ENCODE peak calls at places on chromosome 1, in four cellular contexts. K, F, Q and Z are unnamed samples. For H3K9me3, the result is how much of the 10 kb centered on the place peaks cover.

GRCh38 chr1:7669559-7670208 is 101.4 kb upstream of the VAMP3 start:
- DNase-seq in K (peak), F (no peak), Q (no peak), Z (no peak)

GRCh38 chr1:117341123-117341522 is 26.1 kb upstream of the MAN1A2 start:
- DNase-seq in K (no peak), F (no peak), Q (no peak), Z (no peak)

GRCh38 chr1:37102656-37103382 is 68.5 kb upstream of the GRIK3 start:
- DNase-seq in K (no peak), F (no peak), Q (no peak), Z (no peak)

GRCh38 chr1:12186277-12186985 is 19.6 kb downstream of the TNFRSF1B start:
- DNase-seq in K (no peak), F (no peak), Q (no peak), Z (no peak)

GRCh38 chr1:72281637-72282270 is 585 bp downstream of the NEGR1 start:
- DNase-seq in K (no peak), F (peak), Q (no peak), Z (no peak)

GRCh38 chr1:170664828-170665617 is 1.1 kb downstream of the PRRX1 start:
- DNase-seq in K (peak), F (peak), Q (no peak), Z (no peak)

GRCh38 chr1:54683453-54683852 is 32.2 kb upstream of the TTC4 start:
- DNase-seq in K (no peak), F (no peak), Q (no peak), Z (no peak)

GRCh38 chr1:116306837-116307442 is 66.1 kb upstream of the ATP1A1 start:
- DNase-seq in K (no peak), F (no peak), Q (no peak), Z (no peak)

GRCh38 chr1:66418021-66418420 is 115.9 kb upstream of the SGIP1 start:
- DNase-seq in K (no peak), F (no peak), Q (no peak), Z (no peak)
- H3K9me3 ChIP-seq in K (under half), F (under half), Q (under half), Z (under half)

GRCh38 chr1:227666286-227666685 is 68.8 kb downstream of the JMJD4 start:
- DNase-seq in K (no peak), F (no peak), Q (no peak), Z (no peak)
- H3K9me3 ChIP-seq in K (under half), F (half or more), Q (half or more), Z (under half)

GRCh38 chr1:5883129-5884048 is 108.8 kb downstream of the NPHP4 start:
- DNase-seq in K (no peak), F (no peak), Q (no peak), Z (no peak)
- H3K9me3 ChIP-seq in K (under half), F (under half), Q (under half), Z (under half)

DNA sequence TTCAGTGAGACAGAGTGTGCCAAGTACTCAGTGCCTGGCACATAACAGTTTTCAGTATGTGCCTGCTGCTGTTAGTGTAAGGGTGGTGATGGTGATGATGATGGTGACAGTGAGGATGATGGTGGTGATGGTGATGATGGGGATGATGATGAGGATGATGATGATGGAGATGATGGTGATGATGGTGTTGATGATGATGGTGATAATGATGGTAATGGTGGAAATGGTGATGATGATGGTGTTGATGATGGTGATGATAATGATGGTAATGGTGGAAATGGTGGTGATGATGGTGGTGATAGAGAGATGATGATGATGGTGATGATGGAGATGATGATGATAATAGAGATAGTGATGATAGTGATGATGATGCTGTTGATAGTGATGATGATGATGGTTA is 62.0 kb downstream of the AJAP1 start:
- DNase-seq in K (no peak), F (no peak), Q (no peak), Z (no peak)
- H3K9me3 ChIP-seq in K (under half), F (under half), Q (under half), Z (under half)

GRCh38 chr1:2971146-2971501 is 50.1 kb upstream of the ACTRT2 start:
- DNase-seq in K (no peak), F (peak), Q (no peak), Z (no peak)
- H3K9me3 ChIP-seq in K (under half), F (under half), Q (under half), Z (under half)

DNA sequence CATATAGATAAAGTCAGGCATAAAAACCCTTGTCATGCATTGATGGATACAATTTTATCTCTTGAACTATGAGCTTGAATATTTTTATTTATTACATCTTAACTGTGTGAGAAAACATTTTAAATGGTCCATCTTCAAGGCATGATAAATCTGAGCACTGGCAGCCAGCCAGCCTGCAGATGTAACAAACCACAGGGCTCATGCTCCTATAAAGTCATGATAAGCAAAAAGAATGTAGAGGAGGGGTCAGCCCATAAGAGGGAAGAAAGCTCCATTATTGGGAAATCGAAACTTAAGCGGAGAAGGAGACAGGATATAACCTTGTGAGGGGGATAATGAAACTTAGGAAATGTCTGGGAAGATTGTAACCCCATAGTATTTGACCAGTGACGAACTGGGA is 839.0 kb downstream of the LRRIQ3 start:
- DNase-seq in K (no peak), F (no peak), Q (no peak), Z (no peak)
- H3K9me3 ChIP-seq in K (under half), F (under half), Q (under half), Z (under half)

DNA sequence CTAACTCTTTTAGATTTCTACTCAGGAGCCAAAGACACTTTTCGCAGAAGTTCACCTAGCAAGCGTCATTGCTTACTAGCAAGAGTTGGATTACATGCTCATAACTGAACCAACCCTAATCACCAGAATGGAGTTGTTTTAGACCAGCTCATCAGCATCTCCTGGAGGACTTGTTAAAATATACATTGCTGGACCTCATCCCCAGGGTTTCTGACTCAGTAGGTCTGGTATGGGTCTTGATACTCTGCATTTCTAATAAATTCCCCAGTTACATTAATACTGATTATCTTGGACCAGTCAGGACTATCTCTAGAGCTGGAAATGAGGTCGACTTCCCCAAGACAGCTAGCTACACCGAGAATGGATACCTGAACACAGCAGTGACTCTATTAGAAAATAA is 9.7 kb upstream of the PRDX6 start:
- DNase-seq in K (no peak), F (no peak), Q (no peak), Z (no peak)
- H3K9me3 ChIP-seq in K (under half), F (under half), Q (under half), Z (under half)

DNA sequence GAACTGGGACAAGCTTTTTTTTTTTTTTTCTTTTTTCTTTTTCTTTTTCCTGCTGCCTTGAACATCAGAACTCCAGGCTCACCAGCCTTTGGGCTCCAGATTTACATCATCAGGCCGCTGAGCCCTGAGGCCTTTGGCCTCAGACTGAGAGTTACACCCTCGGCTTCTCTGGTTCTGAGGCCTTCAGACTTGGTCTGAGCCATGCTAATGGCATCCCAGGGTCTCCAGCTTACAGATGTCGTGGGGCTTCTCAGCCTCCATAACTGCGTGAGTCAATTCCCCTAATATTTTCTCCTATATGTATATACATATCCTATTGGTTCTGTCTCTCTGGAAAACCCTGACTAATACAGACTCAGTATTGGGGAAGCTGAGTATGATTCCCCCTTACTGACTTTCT is 36.5 kb upstream of the RC3H1 start:
- DNase-seq in K (no peak), F (no peak), Q (no peak), Z (no peak)
- H3K9me3 ChIP-seq in K (under half), F (under half), Q (under half), Z (under half)

GRCh38 chr1:2962061-2962460 is 59.2 kb upstream of the ACTRT2 start:
- DNase-seq in K (no peak), F (peak), Q (no peak), Z (peak)

GRCh38 chr1:2961661-2962060 is 59.6 kb upstream of the ACTRT2 start:
- DNase-seq in K (no peak), F (peak), Q (no peak), Z (peak)

GRCh38 chr1:2962946-2963345 is 58.3 kb upstream of the ACTRT2 start:
- DNase-seq in K (no peak), F (peak), Q (no peak), Z (peak)

GRCh38 chr1:2962541-2962940 is 58.7 kb upstream of the ACTRT2 start:
- DNase-seq in K (no peak), F (peak), Q (no peak), Z (peak)

DNA sequence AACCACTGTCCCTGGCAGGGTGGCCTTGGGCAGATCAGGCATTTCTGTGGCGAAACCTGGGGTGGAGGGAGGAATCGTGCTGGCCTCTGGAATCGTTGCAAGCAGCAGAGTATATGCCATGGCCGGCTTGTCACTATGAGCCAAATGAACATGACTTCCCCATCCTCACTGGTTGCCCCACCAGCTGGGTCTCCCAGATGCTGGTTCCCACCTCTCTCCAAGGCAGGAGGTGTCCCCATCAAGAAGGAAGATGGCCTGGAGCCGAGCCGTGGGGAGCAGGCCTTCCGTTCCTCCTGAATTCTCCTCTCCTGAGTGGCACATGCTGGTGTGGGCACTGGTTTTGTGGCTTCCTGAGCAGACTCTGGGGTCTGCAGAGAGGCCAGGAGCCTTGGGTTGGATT is 60.2 kb upstream of the ACTRT2 start:
- DNase-seq in K (no peak), F (peak), Q (no peak), Z (peak)
- H3K9me3 ChIP-seq in K (under half), F (under half), Q (under half), Z (under half)

DNA sequence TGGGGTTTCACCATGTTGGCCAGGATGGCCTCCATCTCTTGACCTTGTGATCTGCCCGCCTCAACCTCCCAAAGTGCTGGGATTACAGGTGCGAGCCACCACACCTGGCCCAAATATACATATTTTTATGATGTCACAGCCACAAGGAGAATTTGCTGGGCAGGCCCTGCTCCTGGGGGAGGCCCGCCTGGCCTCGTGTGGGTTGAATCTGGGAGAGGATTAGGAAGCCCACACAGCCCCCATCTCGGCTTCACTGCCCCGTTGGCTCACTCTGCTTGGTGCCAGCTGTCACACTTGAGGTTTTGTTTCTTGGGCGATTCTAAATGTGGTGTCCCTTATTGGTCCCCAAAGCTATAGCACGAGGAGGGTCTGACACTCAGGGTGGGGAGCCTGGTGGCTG is 335.7 kb upstream of the AJAP1 start:
- DNase-seq in K (no peak), F (no peak), Q (no peak), Z (no peak)
- H3K9me3 ChIP-seq in K (under half), F (under half), Q (under half), Z (under half)